ENCODE peak calls at places on chromosomes 1 and 21, in four cellular contexts. Z, C, I and P are unnamed samples.

GRCh38 chr1:212816567-212817278 is 25.0 kb downstream of the TATDN3 start:
- DNase-seq in Z (no peak), C (no peak), I (no peak), P (no peak)

GRCh38 chr1:109299087-109299983 is 7.5 kb downstream of the MYBPHL start:
- DNase-seq in Z (no peak), C (no peak), I (no peak), P (no peak)

GRCh38 chr1:202017385-202018225 is 7.2 kb downstream of the ELF3 start:
- DNase-seq in Z (no peak), C (no peak), I (peak; percentile 93), P (no peak)

GRCh38 chr21:41426656-41427311 is 745 bp downstream of the MX1 start:
- DNase-seq in Z (no peak), C (no peak), I (no peak), P (no peak)

GRCh38 chr1:205543351-205544305 is 39.2 kb downstream of the CDK18 start:
- DNase-seq in Z (peak; percentile 51), C (peak; percentile 66), I (peak; percentile 60), P (no peak)

GRCh38 chr1:51877434-51878306 is 857 bp downstream of the NRDC start:
- DNase-seq in Z (no peak), C (peak; percentile 35), I (peak; percentile 39), P (no peak)

GRCh38 chr1:89884718-89885596 is 64.1 kb downstream of the LRRC8D start:
- DNase-seq in Z (no peak), C (no peak), I (no peak), P (no peak)

GRCh38 chr1:187413770-187414169 is 585.0 kb downstream of the PLA2G4A start:
- DNase-seq in Z (no peak), C (no peak), I (no peak), P (no peak)

GRCh38 chr1:67382292-67382691 is 47.9 kb downstream of the SERBP1 start:
- DNase-seq in Z (no peak), C (no peak), I (no peak), P (no peak)

GRCh38 chr1:42137766-42138165 is 15.4 kb upstream of the GUCA2B start:
- DNase-seq in Z (no peak), C (no peak), I (no peak), P (no peak)

GRCh38 chr1:11458811-11459275 is 20.1 kb upstream of the DISP3 start:
- DNase-seq in Z (no peak), C (peak; percentile 70), I (no peak), P (no peak)

GRCh38 chr1:224406216-224406615 is 28.4 kb downstream of the WDR26 start:
- DNase-seq in Z (no peak), C (no peak), I (no peak), P (no peak)

GRCh38 chr1:245987997-245988392 is 519.1 kb downstream of the SMYD3 start:
- DNase-seq in Z (no peak), C (no peak), I (no peak), P (no peak)

GRCh38 chr1:201360486-201360885 is 17.0 kb downstream of the TNNT2 start:
- DNase-seq in Z (no peak), C (no peak), I (no peak), P (no peak)

GRCh38 chr1:23838401-23838866 is 13.2 kb upstream of the HMGCL start:
- DNase-seq in Z (no peak), C (peak; percentile 48), I (peak; percentile 81), P (peak; percentile 58)

GRCh38 chr1:224113918-224114786 is at the start of gene FBXO28:
- DNase-seq in Z (peak; percentile 83), C (peak; percentile 94), I (peak; percentile 97), P (peak; percentile 81)

GRCh38 chr1:167127661-167128060 is 33.8 kb downstream of the STYXL2 start:
- DNase-seq in Z (no peak), C (no peak), I (no peak), P (no peak)

GRCh38 chr1:29767088-29767685 is 530.9 kb downstream of the PTPRU start:
- DNase-seq in Z (no peak), C (no peak), I (peak; percentile 7), P (no peak)

GRCh38 chr1:226736001-226736907 is 2.8 kb downstream of the ITPKB start:
- DNase-seq in Z (no peak), C (no peak), I (no peak), P (no peak)

GRCh38 chr1:39051956-39052355 is 25.8 kb downstream of the NDUFS5 start:
- DNase-seq in Z (no peak), C (no peak), I (no peak), P (no peak)

GRCh38 chr1:14259191-14259757 is 339.2 kb upstream of the KAZN start:
- DNase-seq in Z (peak; percentile 24), C (peak; percentile 26), I (peak; percentile 70), P (no peak)

GRCh38 chr1:178740491-178740890 is 15.4 kb downstream of the RALGPS2 start:
- DNase-seq in Z (no peak), C (no peak), I (no peak), P (no peak)

GRCh38 chr1:234400773-234401172 is 27.5 kb downstream of the COA6 start:
- DNase-seq in Z (no peak), C (no peak), I (no peak), P (no peak)

GRCh38 chr1:45490121-45490622 is 791 bp downstream of the TESK2 start:
- DNase-seq in Z (no peak), C (no peak), I (peak; percentile 25), P (no peak)

GRCh38 chr1:180130651-180131050 is 24.0 kb upstream of the QSOX1 start:
- DNase-seq in Z (no peak), C (no peak), I (no peak), P (no peak)

GRCh38 chr1:230220907-230221306 is 153.9 kb downstream of the GALNT2 start:
- DNase-seq in Z (no peak), C (no peak), I (no peak), P (no peak)

GRCh38 chr1:230224101-230224927 is 157.3 kb downstream of the GALNT2 start:
- DNase-seq in Z (no peak), C (no peak), I (no peak), P (no peak)

GRCh38 chr1:230220478-230220877 is 153.4 kb downstream of the GALNT2 start:
- DNase-seq in Z (no peak), C (no peak), I (no peak), P (no peak)

GRCh38 chr1:230219174-230220067 is 152.4 kb downstream of the GALNT2 start:
- DNase-seq in Z (no peak), C (no peak), I (no peak), P (no peak)

DNA sequence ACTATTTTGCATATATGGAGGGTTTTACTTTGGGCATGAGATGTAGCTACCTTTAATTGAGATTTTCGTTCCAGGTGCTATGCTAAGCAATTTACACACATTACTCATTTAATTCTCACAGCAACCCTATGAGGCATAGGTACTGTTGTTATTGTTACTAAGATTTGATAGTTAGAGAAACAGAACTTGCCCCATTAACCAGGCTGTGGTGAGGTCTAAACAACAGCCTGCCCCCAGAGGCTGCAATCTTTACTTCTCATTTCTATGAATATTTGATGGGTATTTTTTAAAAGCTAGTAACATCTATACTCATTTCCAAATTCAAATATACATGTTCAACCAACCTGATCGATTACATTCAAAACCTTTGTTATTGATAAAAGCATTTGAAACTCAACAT is 155.6 kb downstream of the GALNT2 start:
- DNase-seq in Z (no peak), C (no peak), I (no peak), P (no peak)
- TF ChIP-seq CTCF in Z (no peak), C (peak; percentile 15), I (no peak), P (no peak)

DNA sequence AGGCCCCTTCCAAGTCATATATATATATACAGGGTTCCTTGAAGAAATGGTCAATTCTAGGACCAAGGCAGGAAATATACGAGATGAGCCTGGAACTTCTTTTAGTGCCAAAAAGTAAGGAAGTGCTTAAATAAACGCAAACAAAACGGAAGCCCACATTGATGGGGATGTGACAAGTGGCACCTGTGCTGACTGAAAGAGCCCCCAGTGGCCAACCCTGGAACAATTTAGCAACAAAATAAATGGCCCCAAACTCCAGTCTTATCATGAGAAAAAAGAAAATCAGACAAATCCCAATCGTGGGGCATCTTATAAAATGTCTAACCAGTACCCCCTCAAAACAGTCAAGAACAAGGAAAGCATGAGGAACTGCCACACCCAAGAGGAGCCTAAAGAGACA is 17.7 kb downstream of the PLA2G5 start:
- DNase-seq in Z (no peak), C (no peak), I (no peak), P (no peak)
- TF ChIP-seq CTCF in Z (no peak), C (no peak), I (no peak), P (no peak)

DNA sequence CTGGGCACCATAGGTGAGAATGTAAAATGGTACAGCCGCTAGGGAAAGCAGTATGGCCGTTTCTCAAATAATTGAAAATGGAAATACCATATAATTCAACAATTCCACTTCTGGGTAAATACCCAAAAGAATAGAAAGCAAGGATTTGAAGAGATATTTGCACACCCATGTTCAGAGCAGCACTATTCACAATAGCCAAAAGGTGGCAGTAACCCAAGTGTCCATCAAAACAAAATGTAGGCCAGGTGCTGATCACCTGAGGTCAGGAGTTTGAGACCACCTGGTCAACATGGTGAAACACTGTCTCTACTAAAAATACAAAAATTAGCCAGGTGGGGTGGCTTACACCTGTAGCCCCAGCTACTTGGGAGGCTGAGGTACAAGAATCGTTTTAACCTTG is 62.1 kb downstream of the OLIG1 start:
- DNase-seq in Z (no peak), C (no peak), I (no peak), P (no peak)
- TF ChIP-seq CTCF in Z (no peak), C (no peak), I (no peak), P (no peak)

GRCh38 chr1:7539772-7540175 is 231.3 kb upstream of the VAMP3 start:
- DNase-seq in Z (no peak), C (peak; percentile 47), I (peak; percentile 58), P (no peak)
- TF ChIP-seq CTCF in Z (no peak), C (peak; percentile 59), I (peak; percentile 25), P (no peak)

GRCh38 chr1:151050051-151050688 is 2.6 kb downstream of the C1orf56 start:
- DNase-seq in Z (no peak), C (no peak), I (no peak), P (no peak)

GRCh38 chr1:151048645-151049032 is 1.1 kb downstream of the C1orf56 start:
- DNase-seq in Z (no peak), C (no peak), I (no peak), P (no peak)

GRCh38 chr1:151047591-151047924 is at the start of gene C1orf56:
- DNase-seq in Z (no peak), C (peak; percentile 76), I (peak; percentile 76), P (peak; percentile 49)

GRCh38 chr1:151049458-151049857 is 1.9 kb downstream of the C1orf56 start:
- DNase-seq in Z (no peak), C (no peak), I (no peak), P (no peak)

DNA sequence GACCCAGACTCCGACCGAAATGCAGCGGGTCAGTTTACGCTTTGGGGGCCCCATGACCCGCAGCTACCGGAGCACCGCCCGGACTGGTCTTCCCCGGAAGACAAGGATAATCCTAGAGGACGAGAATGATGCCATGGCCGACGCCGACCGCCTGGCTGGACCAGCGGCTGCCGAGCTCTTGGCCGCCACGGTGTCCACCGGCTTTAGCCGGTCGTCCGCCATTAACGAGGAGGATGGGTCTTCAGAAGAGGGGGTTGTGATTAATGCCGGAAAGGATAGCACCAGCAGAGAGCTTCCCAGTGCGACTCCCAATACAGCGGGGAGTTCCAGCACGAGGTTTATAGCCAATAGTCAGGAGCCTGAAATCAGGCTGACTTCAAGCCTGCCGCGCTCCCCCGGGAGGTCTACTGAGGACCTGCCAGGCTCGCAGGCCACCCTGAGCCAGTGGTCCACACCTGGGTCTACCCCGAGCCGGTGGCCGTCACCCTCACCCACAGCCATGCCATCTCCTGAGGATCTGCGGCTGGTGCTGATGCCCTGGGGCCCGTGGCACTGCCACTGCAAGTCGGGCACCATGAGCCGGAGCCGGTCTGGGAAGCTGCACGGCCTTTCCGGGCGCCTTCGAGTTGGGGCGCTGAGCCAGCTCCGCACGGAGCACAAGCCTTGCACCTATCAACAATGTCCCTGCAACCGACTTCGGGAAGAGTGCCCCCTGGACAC is 534 bp downstream of the C1orf56 start:
- DNase-seq in Z (peak; percentile 37), C (peak; percentile 73), I (peak; percentile 76), P (peak; percentile 54)
- TF ChIP-seq CTCF in Z (peak; percentile 28), C (no peak), I (no peak), P (peak; percentile 50)